ENCODE peak calls at places on chromosome 14, in six cellular contexts. F, S, R, H, B and V are unnamed samples.
A peak's percentile ranks its signal among the peaks of the same experiment; 100 is the strongest.

GRCh38 chr14:69612014-69612758 is 790 bp downstream of the SUSD6 start:
- DNase-seq in H (peak; percentile 28), R (peak; percentile 41), F (no peak), B (peak; percentile 78), S (peak; percentile 53), V (no peak)

GRCh38 chr14:101132588-101132987 is 229.1 kb upstream of the RTL1 start:
- DNase-seq in S (peak; percentile 4), B (no peak), H (no peak), F (no peak), R (no peak), V (no peak)

GRCh38 chr14:101476931-101477553 is 84.3 kb upstream of the DIO3 start:
- DNase-seq in B (no peak), R (peak; percentile 86), H (no peak), F (peak; percentile 63), S (no peak), V (no peak)

GRCh38 chr14:68627868-68628604 is 164.8 kb downstream of the ZFP36L1 start:
- DNase-seq in F (no peak), R (peak; percentile 74), S (peak; percentile 61), H (peak; percentile 44), B (no peak), V (no peak)

GRCh38 chr14:74362361-74362915 is 14.2 kb downstream of the VRTN start:
- DNase-seq in F (peak; percentile 88), R (peak; percentile 83), H (peak; percentile 82), B (peak; percentile 88), S (peak; percentile 65), V (peak; percentile 12)

GRCh38 chr14:87877877-87878276 is 115.1 kb downstream of the GALC start:
- DNase-seq in R (no peak), H (no peak), B (no peak), S (no peak), F (no peak), V (no peak)

GRCh38 chr14:94050231-94050880 is 24.2 kb downstream of the OTUB2 start:
- DNase-seq in B (no peak), R (peak; percentile 19), H (no peak), F (peak; percentile 89), S (no peak), V (no peak)

GRCh38 chr14:101364503-101365328 is 196.6 kb upstream of the DIO3 start:
- DNase-seq in H (no peak), B (peak; percentile 23), F (no peak), R (peak; percentile 37), S (no peak), V (no peak)

GRCh38 chr14:57822081-57822480 is 43.8 kb downstream of the SLC35F4 start:
- DNase-seq in S (no peak), H (no peak), B (no peak), F (no peak), R (no peak), V (no peak)

GRCh38 chr14:67618617-67619063 is 1.1 kb upstream of the ARG2 start:
- DNase-seq in F (peak; percentile 75), R (no peak), H (peak; percentile 92), S (peak; percentile 16), B (peak; percentile 67), V (no peak)

GRCh38 chr14:74085828-74086227 is 1.1 kb downstream of the LIN52 start:
- DNase-seq in B (no peak), S (no peak), H (no peak), F (no peak), R (no peak), V (peak; percentile 46)

DNA sequence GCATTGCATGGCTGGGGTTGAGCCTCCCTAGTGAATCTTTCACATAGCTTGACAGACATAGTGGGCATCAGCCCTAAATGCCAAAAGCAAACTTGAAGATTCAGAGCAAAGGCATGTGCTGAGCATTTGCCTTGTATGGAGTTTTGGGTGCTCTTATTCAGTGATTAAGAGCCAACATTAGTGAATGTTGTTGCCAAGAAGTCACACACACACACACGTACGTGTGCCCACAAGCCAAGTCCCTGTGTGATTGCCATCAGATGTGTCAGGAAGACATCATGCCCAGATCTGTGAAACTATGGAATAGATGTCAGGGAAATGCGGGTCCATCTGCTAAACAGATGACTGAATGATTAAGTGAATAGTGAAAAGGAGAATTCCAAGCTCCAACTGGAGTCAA is 148.9 kb downstream of the AKAP6 start:
- DNase-seq in H (no peak), R (no peak), S (no peak), F (no peak), B (peak; percentile 17), V (no peak)
- TF ChIP-seq CTCF in H (no peak), R (no peak), S (no peak), F (no peak), B (no peak), V (no peak)

DNA sequence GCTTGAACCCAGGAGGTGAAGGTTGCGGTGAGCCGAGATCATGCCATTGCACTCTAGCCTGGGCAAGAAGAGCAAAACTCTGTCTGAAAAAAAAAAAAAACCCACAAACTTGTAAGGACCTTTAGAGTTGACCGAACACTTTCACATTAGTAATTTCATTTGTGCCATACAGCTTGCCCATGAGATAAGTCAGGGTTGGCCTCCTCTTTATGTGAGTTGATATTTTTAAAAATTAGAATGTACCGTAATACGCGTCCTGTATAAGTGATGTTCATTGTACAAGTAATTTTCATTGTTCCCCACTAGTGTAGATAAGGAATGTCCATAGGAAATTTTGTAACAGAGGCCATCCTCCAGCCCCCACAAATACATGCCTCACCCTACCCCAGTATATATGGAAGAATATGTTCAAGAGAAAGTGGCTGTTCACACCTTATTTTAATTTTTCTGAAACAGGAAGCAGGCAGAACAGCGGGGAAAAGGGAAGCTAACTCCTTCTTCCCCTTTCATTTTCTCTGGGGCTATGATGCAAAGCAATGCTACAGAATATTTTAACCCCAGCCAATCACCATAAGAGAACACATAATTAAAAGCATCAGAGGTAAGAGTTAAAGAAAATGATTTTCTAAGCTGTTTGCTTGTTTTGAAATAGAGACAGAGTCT is 31.9 kb upstream of the HIF1A start:
- DNase-seq in S (no peak), B (no peak), R (no peak), H (no peak), F (no peak), V (peak; percentile 58)
- H3K4me3 ChIP-seq in S (no peak overlapping the region), B (no peak overlapping the region), R (no peak overlapping the region), H (no peak overlapping the region), F (no peak overlapping the region), V (peak overlapping the region; percentile 31)

DNA sequence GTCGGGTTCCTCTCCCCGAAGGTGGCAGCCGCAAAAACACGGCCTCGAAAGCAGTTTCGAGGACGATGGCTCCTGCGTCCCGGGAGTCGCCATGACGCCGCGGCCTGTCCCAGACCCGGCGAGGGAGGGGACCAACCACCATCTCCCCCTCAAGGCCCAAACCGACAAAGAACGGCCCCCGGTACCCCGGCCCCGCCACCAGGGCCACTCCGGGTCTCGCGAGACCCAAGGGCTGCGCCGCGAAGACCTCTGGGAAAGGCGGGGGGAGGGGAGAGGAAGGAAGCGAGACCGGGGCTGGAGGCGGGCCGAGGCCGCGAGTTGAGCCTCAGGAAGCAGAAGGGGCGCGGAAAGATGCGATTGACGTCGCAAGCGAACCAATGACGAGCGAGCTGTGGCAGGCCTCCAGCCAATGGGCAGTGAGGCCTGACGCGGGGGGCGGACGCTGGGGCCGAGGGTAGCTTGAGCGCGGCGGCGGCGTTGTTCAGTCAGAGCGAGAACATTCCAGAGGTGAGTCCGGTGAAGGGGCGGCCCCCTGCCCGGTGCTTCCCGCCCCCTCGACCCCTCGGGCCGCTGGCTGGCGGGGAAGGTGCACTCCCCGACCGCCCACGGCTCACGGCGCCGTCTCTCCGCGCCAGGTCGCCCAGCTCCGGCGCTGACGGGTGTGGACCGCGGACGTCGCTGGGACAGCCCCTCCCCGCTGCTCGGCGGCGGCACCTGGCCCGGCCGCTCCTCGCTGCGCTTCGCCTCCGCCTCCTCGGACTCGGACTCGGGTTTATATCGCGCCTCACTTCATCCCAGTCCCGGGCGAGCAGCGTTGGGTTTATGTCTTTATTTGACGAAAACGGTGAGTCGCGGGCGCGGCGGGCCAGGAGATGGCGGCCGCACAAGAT is at the start of gene EIF5:
- DNase-seq in S (peak; percentile 99), H (peak; percentile 99), B (peak; percentile 99), R (peak; percentile 99), F (peak; percentile 99), V (peak; percentile 95)
- TF ChIP-seq CTCF in S (peak; percentile 38), H (peak; percentile 31), B (peak; percentile 13), R (peak; percentile 70), F (peak; percentile 6), V (peak; percentile 11)

GRCh38 chr14:21534576-21534975 is 8.4 kb upstream of the SALL2 start:
- DNase-seq in H (no peak), S (no peak), B (no peak), F (no peak), R (no peak), V (no peak)
- H3K4me3 ChIP-seq in H (no peak overlapping the region), S (no peak overlapping the region), B (no peak overlapping the region), F (no peak overlapping the region), R (no peak overlapping the region), V (no peak overlapping the region)